ENCODE peak calls at places on chromosomes 13 and 19, in six cellular contexts. B is effector memory CD4-positive, alpha-beta T cell; R is heart right ventricle; E is CD8-positive, alpha-beta T cell; F is endodermal cell; G is MG63. C is an unnamed sample. For H3K9me3, the result is how much of the 10 kb centered on the place peaks cover.

GRCh38 chr19:42126565-42126964 is 5.7 kb downstream of the POU2F2 start:
- DNase-seq in B (no peak), R (no peak), E (no peak), F (no peak), G (no peak), C (no peak)

GRCh38 chr13:48561461-48562224 is 28.8 kb upstream of the RCBTB2 start:
- DNase-seq in B (no peak), R (no peak), E (no peak), F (no peak), G (no peak), C (no peak)

GRCh38 chr19:49999371-50000010 is 25.7 kb downstream of the VRK3 start:
- DNase-seq in B (no peak), R (no peak), E (no peak), F (no peak), G (peak), C (no peak)

GRCh38 chr13:78618411-78618810 is 15.1 kb upstream of the POU4F1 start:
- DNase-seq in B (no peak), R (no peak), E (no peak), F (no peak), G (no peak), C (no peak)

GRCh38 chr13:112073245-112074138 is 6.5 kb downstream of the SOX1 start:
- DNase-seq in B (no peak), R (no peak), E (no peak), F (peak), G (no peak), C (no peak)

GRCh38 chr13:103537616-103538015 is 471.4 kb upstream of the SLC10A2 start:
- DNase-seq in B (no peak), R (no peak), E (no peak), F (no peak), G (no peak), C (no peak)

GRCh38 chr13:113802090-113802531 is 43.1 kb downstream of the TMEM255B start:
- DNase-seq in B (no peak), R (peak), E (no peak), F (peak), G (peak), C (no peak)

GRCh38 chr19:28217064-28217463 is 995.9 kb downstream of the UQCRFS1 start:
- DNase-seq in B (no peak), R (no peak), E (no peak), F (peak), G (no peak), C (no peak)

GRCh38 chr19:1001538-1002166 is 1.4 kb downstream of the GRIN3B start:
- DNase-seq in B (peak), R (peak), E (peak), F (peak), G (no peak), C (peak)

GRCh38 chr19:3412066-3412465 is 45.7 kb downstream of the NFIC start:
- DNase-seq in B (no peak), R (no peak), E (no peak), F (no peak), G (no peak), C (no peak)

GRCh38 chr13:33710924-33711323 is 107.0 kb upstream of the RFC3 start:
- DNase-seq in B (no peak), R (no peak), E (no peak), F (no peak), G (no peak), C (no peak)

GRCh38 chr13:102877285-102877684 is 31.5 kb downstream of the ERCC5 start:
- DNase-seq in B (no peak), R (no peak), E (no peak), F (no peak), G (no peak), C (no peak)

GRCh38 chr19:12720851-12721655 is 2.7 kb downstream of the TNPO2 start:
- DNase-seq in B (no peak), R (peak), E (no peak), F (peak), G (peak), C (no peak)

GRCh38 chr19:31361728-31362127 is 12.5 kb upstream of the TSHZ3 start:
- DNase-seq in B (no peak), R (no peak), E (no peak), F (no peak), G (no peak), C (no peak)

DNA sequence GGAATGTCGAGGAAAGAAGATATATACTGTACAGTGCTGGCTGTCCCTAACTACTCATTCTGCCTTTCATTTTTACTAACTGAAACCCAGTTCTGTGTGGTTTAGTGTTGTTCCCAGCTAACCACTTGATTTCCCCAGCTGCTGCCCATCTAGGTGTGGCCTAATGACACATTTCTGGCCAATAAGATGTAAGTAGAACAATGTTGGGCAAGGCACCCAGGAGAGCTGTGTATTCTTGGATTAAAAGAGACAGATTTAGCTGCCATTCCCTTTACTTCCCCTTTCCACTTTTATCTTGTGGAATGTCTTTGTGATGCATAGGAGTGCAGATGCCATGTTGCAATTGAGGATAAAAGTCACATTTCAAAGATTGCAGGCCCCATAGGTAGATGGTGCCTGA is 28.3 kb upstream of the PCDH9 start:
- DNase-seq in B (no peak), R (no peak), E (no peak), F (peak), G (no peak), C (no peak)
- H3K9me3 ChIP-seq in B (under half), R (under half), E (under half), F (under half), G (under half), C (under half)

GRCh38 chr13:19074519-19074918 is 107.1 kb downstream of the TUBA3C start:
- DNase-seq in B (no peak), R (no peak), E (no peak), F (no peak), G (no peak), C (no peak)
- H3K9me3 ChIP-seq in B (under half), R (under half), E (under half), F (half or more), G (under half), C (under half)

DNA sequence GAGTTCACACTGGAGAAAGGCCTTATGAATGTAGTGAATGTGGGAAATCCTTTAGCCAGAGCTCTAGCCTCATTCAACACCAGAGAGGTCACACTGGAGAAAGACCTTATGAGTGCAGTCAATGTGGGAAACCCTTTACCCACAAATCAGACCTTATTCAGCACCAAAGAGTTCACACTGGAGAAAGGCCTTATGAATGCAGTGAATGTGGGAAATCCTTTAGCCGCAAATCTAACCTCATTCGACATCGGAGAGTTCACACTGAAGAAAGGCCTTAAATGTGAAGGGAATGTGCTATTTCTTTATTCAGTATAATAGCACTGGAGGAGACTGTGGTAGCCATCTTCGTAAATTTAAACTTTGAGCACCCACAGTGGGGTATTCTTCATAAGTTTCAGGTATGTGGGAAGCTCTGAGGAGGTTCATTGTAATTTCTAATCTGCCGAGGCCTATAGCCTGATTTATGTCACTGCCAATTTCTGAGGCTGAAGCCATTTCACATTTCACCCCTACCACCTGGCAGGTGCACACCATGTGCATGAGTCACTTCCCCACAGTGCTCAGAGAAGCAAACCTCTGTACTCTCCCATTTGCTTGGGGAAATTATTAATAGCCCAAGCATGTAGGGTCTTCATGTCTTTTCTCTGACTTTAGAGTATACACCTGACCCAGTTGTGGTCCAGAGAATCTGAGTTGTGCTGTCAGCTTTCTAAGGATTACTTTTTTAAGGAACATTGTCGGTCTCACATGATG is 6.4 kb downstream of the ZNF551 start:
- DNase-seq in B (no peak), R (no peak), E (no peak), F (no peak), G (no peak), C (no peak)
- H3K9me3 ChIP-seq in B (half or more), R (half or more), E (half or more), F (half or more), G (half or more), C (half or more)

GRCh38 chr19:17101686-17102628 is 26.4 kb downstream of the MYO9B start:
- DNase-seq in B (no peak), R (no peak), E (no peak), F (no peak), G (no peak), C (no peak)
- H3K9me3 ChIP-seq in B (under half), R (under half), E (under half), F (under half), G (under half), C (under half)

GRCh38 chr19:43906774-43907173 is 28.3 kb downstream of the ZNF45 start:
- DNase-seq in B (no peak), R (no peak), E (no peak), F (no peak), G (no peak), C (no peak)

GRCh38 chr19:43895727-43896126 is 39.4 kb downstream of the ZNF45 start:
- DNase-seq in B (no peak), R (no peak), E (no peak), F (no peak), G (no peak), C (no peak)

GRCh38 chr19:43902399-43902798 is 32.7 kb downstream of the ZNF45 start:
- DNase-seq in B (no peak), R (no peak), E (no peak), F (no peak), G (no peak), C (no peak)

GRCh38 chr19:43905897-43906296 is 29.2 kb downstream of the ZNF45 start:
- DNase-seq in B (no peak), R (no peak), E (no peak), F (no peak), G (no peak), C (no peak)

GRCh38 chr19:43901395-43902390 is 33.4 kb downstream of the ZNF45 start:
- DNase-seq in B (peak), R (peak), E (peak), F (peak), G (peak), C (peak)
- H3K9me3 ChIP-seq in B (under half), R (half or more), E (under half), F (under half), G (under half), C (under half)

GRCh38 chr19:21587549-21587948 is 82.1 kb downstream of the ZNF429 start:
- DNase-seq in B (no peak), R (no peak), E (no peak), F (no peak), G (no peak), C (no peak)

GRCh38 chr19:21586341-21587116 is 81.1 kb downstream of the ZNF429 start:
- DNase-seq in B (peak), R (peak), E (peak), F (peak), G (no peak), C (no peak)

GRCh38 chr19:21587117-21587461 is 81.7 kb downstream of the ZNF429 start:
- DNase-seq in B (no peak), R (peak), E (no peak), F (no peak), G (no peak), C (no peak)

GRCh38 chr19:21590868-21591267 is 85.5 kb downstream of the ZNF429 start:
- DNase-seq in B (no peak), R (no peak), E (no peak), F (no peak), G (no peak), C (no peak)

GRCh38 chr19:21588202-21588601 is 82.8 kb downstream of the ZNF429 start:
- DNase-seq in B (no peak), R (no peak), E (no peak), F (no peak), G (no peak), C (no peak)
- H3K9me3 ChIP-seq in B (under half), R (under half), E (under half), F (under half), G (under half), C (under half)

GRCh38 chr19:57907394-57907793 is 9.0 kb downstream of the ZNF417 start:
- DNase-seq in B (no peak), R (no peak), E (no peak), F (no peak), G (no peak), C (no peak)

GRCh38 chr19:57903298-57904174 is 12.9 kb downstream of the ZNF417 start:
- DNase-seq in B (no peak), R (no peak), E (no peak), F (no peak), G (no peak), C (no peak)

DNA sequence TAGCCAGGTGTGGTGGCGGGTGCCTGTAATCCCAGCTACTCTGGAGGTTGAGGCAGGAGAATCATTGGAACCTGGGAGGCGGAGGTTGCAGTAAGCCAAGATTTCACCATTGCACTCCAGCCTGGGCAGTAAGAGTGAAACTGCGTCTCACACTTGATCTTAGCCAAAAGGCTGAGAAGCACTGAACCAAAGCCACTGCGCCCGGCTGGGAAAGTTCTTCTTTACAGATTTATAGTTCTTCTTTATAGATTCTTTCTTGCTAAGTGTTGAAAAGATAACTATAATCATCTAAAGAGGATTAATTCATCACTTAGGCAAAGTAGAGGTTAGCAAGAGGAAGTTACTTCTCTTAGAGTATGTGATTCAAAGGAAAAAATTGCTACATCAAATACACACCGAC is 11.1 kb downstream of the ZNF417 start:
- DNase-seq in B (no peak), R (no peak), E (no peak), F (no peak), G (no peak), C (no peak)
- H3K9me3 ChIP-seq in B (under half), R (half or more), E (under half), F (under half), G (under half), C (under half)